ENCODE peak calls at places on chromosome 1, in four cellular contexts. U is A549, R is uterus, W is pancreas. V is an unnamed sample.

GRCh38 chr1:42830631-42831030 is 13.4 kb upstream of the SVBP start:
- DNase-seq in U (no peak), R (no peak), W (no peak), V (no peak)

GRCh38 chr1:157691285-157691920 is 9.2 kb downstream of the FCRL3 start:
- DNase-seq in U (peak; percentile 38), R (no peak), W (no peak), V (no peak)

GRCh38 chr1:226388131-226388530 is 19.8 kb downstream of the PARP1 start:
- DNase-seq in U (no peak), R (no peak), W (no peak), V (no peak)

GRCh38 chr1:210597555-210598134 is 268.9 kb downstream of the HHAT start:
- DNase-seq in U (peak; percentile 97), R (no peak), W (no peak), V (no peak)

GRCh38 chr1:114034561-114035303 is 55.5 kb downstream of the OLFML3 start:
- DNase-seq in U (no peak), R (no peak), W (no peak), V (no peak)

GRCh38 chr1:35449334-35450008 is 107.7 kb downstream of the KIAA0319L start:
- DNase-seq in U (no peak), R (no peak), W (no peak), V (no peak)

GRCh38 chr1:5847013-5847654 is 145.1 kb downstream of the NPHP4 start:
- DNase-seq in U (no peak), R (no peak), W (no peak), V (no peak)

GRCh38 chr1:216293673-216294072 is 129.6 kb downstream of the USH2A start:
- DNase-seq in U (no peak), R (no peak), W (no peak), V (no peak)

GRCh38 chr1:237879195-237879594 is 11.5 kb downstream of the ZP4 start:
- DNase-seq in U (peak; percentile 18), R (no peak), W (no peak), V (no peak)

GRCh38 chr1:8955367-8955766 is 9.7 kb downstream of the CA6 start:
- DNase-seq in U (no peak), R (no peak), W (no peak), V (no peak)

GRCh38 chr1:6358757-6359567 is 34.6 kb downstream of the ACOT7 start:
- DNase-seq in U (no peak), R (no peak), W (peak; percentile 34), V (peak; percentile 63)

GRCh38 chr1:109089242-109090015 is 1.1 kb upstream of the TMEM167B start:
- DNase-seq in U (peak; percentile 85), R (no peak), W (peak; percentile 76), V (no peak)

GRCh38 chr1:236438614-236439013 is 44.5 kb downstream of the EDARADD start:
- DNase-seq in U (no peak), R (no peak), W (no peak), V (no peak)

DNA sequence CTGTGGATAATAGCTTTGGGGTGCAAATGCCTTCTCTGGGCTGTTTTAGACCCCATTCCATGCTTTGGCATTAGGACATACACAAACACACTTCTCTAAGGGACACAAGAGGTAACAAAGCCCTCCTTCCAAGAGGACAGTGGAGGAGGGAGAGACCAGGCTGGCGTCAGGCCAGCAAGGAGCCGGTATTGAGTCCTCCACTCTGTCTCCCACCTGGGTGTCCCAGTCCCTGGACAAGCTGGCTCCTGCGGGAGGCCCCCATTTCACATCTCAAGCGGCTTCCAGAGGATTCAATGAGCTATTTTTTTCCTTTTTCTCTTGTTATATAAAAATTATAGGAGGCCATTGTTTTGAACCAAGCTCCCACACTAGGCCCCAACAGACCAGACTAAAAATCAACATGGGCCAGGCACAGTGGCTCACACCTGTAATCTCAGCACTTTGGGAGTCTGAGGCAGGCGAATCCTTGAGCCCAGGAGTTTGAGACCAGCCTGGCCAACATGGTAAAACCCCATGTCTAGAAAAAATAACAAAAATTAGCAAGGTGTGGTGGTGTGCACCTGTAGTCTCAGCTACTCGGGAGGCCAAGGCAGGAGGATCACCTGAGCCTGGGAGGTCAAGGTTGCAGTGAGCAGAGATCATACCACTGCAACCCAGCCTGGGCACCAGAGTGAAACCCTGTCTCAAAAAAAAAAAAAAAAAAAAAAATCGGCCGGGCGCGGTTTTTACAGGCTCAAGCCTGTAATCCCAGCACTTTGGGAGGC is 142.9 kb downstream of the TOMM20 start:
- DNase-seq in U (no peak), R (no peak), W (no peak), V (no peak)
- H3K4me1 ChIP-seq in U (peaks cover 51% of the 10 kb centered on the region), R (peaks cover 6% of the 10 kb centered on the region), W (peaks cover 29% of the 10 kb centered on the region), V (peaks cover 22% of the 10 kb centered on the region)

DNA sequence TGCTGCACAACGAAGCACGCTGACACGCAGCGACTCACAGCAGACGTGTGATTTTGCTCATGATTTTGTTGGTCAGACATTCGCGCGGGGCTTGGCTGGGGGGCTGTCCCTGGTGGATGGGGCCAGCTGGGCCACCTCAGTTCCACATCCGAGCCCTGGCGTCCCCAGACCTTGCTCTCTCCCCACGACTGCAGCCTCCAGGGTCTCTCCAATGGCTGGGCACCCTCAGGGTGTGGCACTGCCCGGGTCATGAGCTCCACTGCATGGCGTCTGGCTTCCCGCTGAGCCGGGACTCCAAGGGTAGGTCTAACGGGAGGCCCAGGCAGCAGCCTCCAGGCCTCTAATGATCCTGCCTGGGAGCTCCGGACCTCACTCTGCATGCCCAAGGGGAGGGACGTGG is 173.0 kb upstream of the AJAP1 start:
- DNase-seq in U (no peak), R (no peak), W (no peak), V (no peak)
- H3K9me3 ChIP-seq in U (peaks cover 11% of the 10 kb centered on the region), R (no peaks in the 10 kb centered on the region), W (no peaks in the 10 kb centered on the region), V (no peaks in the 10 kb centered on the region)

DNA sequence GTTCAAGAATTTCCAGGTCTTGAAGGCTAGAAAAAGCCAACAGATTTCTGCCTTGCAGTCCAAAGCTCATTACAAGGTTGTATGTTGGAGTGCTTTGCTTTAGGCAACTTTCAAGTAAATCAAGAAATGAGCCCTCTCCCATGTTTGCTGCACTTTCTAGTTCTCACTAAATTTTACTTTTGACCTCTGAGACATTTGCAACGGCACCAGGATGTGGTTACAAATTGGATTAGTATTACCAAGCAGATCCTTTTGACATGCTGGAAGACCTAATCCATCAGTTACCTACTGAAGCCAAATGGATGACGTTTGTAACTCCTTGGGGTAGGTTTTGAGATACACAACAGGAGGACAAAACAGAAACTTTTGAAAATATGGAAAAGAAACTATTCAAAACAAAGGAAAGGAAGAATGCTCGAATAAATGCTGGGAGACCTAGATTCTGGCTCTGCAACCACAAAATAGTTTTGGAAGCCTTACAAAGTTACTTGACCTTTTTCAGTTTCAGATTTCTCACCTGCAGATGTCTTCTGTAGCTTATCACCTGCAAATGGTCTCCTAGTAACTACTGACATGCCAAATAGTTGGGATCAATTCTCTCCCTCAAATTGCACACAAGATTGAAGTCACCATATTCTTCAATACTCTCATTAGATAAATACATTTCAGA is 251.7 kb upstream of the ADGRL2 start:
- DNase-seq in U (no peak), R (no peak), W (no peak), V (no peak)
- H3K4me3 ChIP-seq in U (no peak overlapping the region), R (no peak overlapping the region), W (no peak overlapping the region), V (no peak overlapping the region)

DNA sequence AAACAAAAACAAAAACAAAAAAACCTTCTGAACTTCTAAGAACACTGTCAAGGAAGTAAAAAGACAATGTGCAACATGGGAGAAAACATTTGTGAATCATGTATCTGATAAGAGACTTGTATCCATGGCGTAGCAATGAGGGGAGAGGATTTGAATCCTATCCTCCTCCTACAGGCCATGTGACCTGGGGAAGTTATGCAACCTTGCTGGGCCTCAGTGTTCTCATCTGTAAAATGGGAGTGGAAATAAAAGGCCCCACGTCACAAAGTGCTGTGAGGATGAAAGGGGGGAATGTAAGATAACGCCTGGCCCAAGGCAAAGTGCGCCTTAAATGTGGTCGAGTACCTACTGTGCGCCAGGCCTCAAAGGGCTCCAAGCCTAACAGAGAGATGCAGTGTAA is 83.7 kb downstream of the DISP3 start:
- DNase-seq in U (no peak), R (no peak), W (no peak), V (no peak)
- H3K4me1 ChIP-seq in U (no peaks in the 10 kb centered on the region), R (no peaks in the 10 kb centered on the region), W (no peaks in the 10 kb centered on the region), V (no peaks in the 10 kb centered on the region)

GRCh38 chr1:248136811-248137210 is 8.1 kb upstream of the OR2M5 start:
- DNase-seq in U (no peak), R (no peak), W (no peak), V (no peak)
- H3K9me3 ChIP-seq in U (peaks cover 3% of the 10 kb centered on the region), R (no peaks in the 10 kb centered on the region), W (no peaks in the 10 kb centered on the region), V (no peaks in the 10 kb centered on the region)